ENCODE peak calls at places on chromosomes 11 and 22, in four cellular contexts. I is GM23338, E is H9, J is K562. G is an unnamed sample. For H3K4me1, the result is how much of the 10 kb centered on the place peaks cover.

GRCh38 chr11:115869780-115870431 is 365.7 kb upstream of the CADM1 start:
- DNase-seq in I (peak), E (peak), J (peak), G (no peak)

GRCh38 chr11:11581493-11581880 is 40.3 kb downstream of the GALNT18 start:
- DNase-seq in I (no peak), E (peak), J (no peak), G (no peak)

GRCh38 chr22:19149047-19149883 is 827 bp downstream of the GSC2 start:
- DNase-seq in I (peak), E (peak), J (no peak), G (peak)

GRCh38 chr22:43512279-43512678 is 100.5 kb downstream of the MPPED1 start:
- DNase-seq in I (no peak), E (no peak), J (no peak), G (no peak)

GRCh38 chr11:116742104-116742503 is 30.7 kb downstream of the BUD13 start:
- DNase-seq in I (peak), E (no peak), J (no peak), G (peak)

GRCh38 chr11:71499546-71499945 is 27.5 kb upstream of the KRTAP5-7 start:
- DNase-seq in I (no peak), E (no peak), J (no peak), G (no peak)

GRCh38 chr11:111982019-111982464 is 43.2 kb upstream of the DLAT start:
- DNase-seq in I (peak), E (peak), J (peak), G (peak)

GRCh38 chr11:134519390-134519750 is 107.3 kb upstream of the B3GAT1 start:
- DNase-seq in I (no peak), E (no peak), J (no peak), G (no peak)

GRCh38 chr11:10606536-10607208 is 38.2 kb upstream of the LYVE1 start:
- DNase-seq in I (no peak), E (no peak), J (no peak), G (peak)

GRCh38 chr11:73931039-73931645 is 19.7 kb upstream of the DNAJB13 start:
- DNase-seq in I (peak), E (peak), J (peak), G (peak)

GRCh38 chr22:35863432-35863831 is 145.8 kb downstream of the APOL5 start:
- DNase-seq in I (no peak), E (no peak), J (no peak), G (no peak)

GRCh38 chr11:92596596-92597317 is 372.1 kb downstream of the FAT3 start:
- DNase-seq in I (no peak), E (no peak), J (no peak), G (no peak)

GRCh38 chr22:36160499-36160942 is at the start of gene APOL3:
- DNase-seq in I (no peak), E (no peak), J (no peak), G (peak)

GRCh38 chr11:126403658-126404057 is 48.2 kb downstream of the ST3GAL4 start:
- DNase-seq in I (no peak), E (no peak), J (no peak), G (no peak)

GRCh38 chr22:49148895-49149418 is 678.7 kb downstream of the BRD1 start:
- DNase-seq in I (no peak), E (no peak), J (no peak), G (peak)

GRCh38 chr11:88292156-88292844 is 45.2 kb downstream of the CTSC start:
- DNase-seq in I (no peak), E (no peak), J (no peak), G (peak)

GRCh38 chr11:10716122-10716521 is 22.6 kb upstream of the IRAG1 start:
- DNase-seq in I (no peak), E (no peak), J (no peak), G (no peak)

GRCh38 chr22:23903328-23903971 is 9.3 kb downstream of the MIF start:
- DNase-seq in I (no peak), E (no peak), J (no peak), G (no peak)

GRCh38 chr11:110296226-110297081 is at the start of gene RDX:
- DNase-seq in I (peak), E (peak), J (peak), G (peak)

GRCh38 chr11:64007160-64007628 is 21.0 kb downstream of the OTUB1 start:
- DNase-seq in I (peak), E (peak), J (peak), G (peak)

GRCh38 chr11:57475191-57475590 is 14.9 kb downstream of the RTN4RL2 start:
- DNase-seq in I (no peak), E (no peak), J (no peak), G (peak)

GRCh38 chr22:31952459-31952858 is 8.1 kb downstream of the YWHAH start:
- DNase-seq in I (no peak), E (no peak), J (no peak), G (peak)

GRCh38 chr11:46144741-46145140 is 23.5 kb upstream of the PHF21A start:
- DNase-seq in I (no peak), E (no peak), J (no peak), G (no peak)

GRCh38 chr11:36292311-36292722 is 3.1 kb upstream of the COMMD9 start:
- DNase-seq in I (peak), E (no peak), J (peak), G (no peak)

GRCh38 chr22:35914665-35915476 is 113.8 kb downstream of the RBFOX2 start:
- DNase-seq in I (peak), E (peak), J (peak), G (peak)

GRCh38 chr11:85810871-85811611 is at the start of gene SYTL2:
- DNase-seq in I (peak), E (peak), J (peak), G (peak)

GRCh38 chr11:116857936-116858335 is 20.5 kb upstream of the APOA1 start:
- DNase-seq in I (no peak), E (no peak), J (no peak), G (no peak)

GRCh38 chr11:122697636-122698167 is 42.2 kb downstream of the UBASH3B start:
- DNase-seq in I (no peak), E (no peak), J (no peak), G (no peak)

GRCh38 chr22:40326905-40327735 is 19.2 kb upstream of the ADSL start:
- DNase-seq in I (peak), E (peak), J (no peak), G (no peak)

GRCh38 chr11:61158691-61159381 is 2.4 kb downstream of the VPS37C start:
- DNase-seq in I (no peak), E (no peak), J (no peak), G (peak)

GRCh38 chr11:47551086-47551485 is 1.8 kb downstream of the CELF1 start:
- DNase-seq in I (peak), E (no peak), J (peak), G (peak)
- TF ChIP-seq CTCF in I (peak), E (peak), J (peak), G (peak)

GRCh38 chr11:59114344-59114743 is 7.3 kb downstream of the FAM111B start:
- DNase-seq in I (no peak), E (no peak), J (no peak), G (no peak)

GRCh38 chr11:59106363-59107336 is at the start of gene FAM111B:
- DNase-seq in I (peak), E (peak), J (peak), G (peak)

GRCh38 chr11:59115556-59115955 is 8.5 kb downstream of the FAM111B start:
- DNase-seq in I (no peak), E (no peak), J (no peak), G (no peak)

GRCh38 chr11:59117774-59118173 is 10.7 kb downstream of the FAM111B start:
- DNase-seq in I (no peak), E (no peak), J (no peak), G (no peak)

GRCh38 chr11:59112494-59112893 is 5.5 kb downstream of the FAM111B start:
- DNase-seq in I (no peak), E (no peak), J (no peak), G (no peak)
- H3K4me1 ChIP-seq in I (under half), E (under half), J (under half), G (under half)

GRCh38 chr22:38173156-38173906 is 8.3 kb downstream of the PLA2G6 start:
- DNase-seq in I (no peak), E (no peak), J (no peak), G (no peak)
- H2AFZ ChIP-seq in I (no peak), E (no peak), J (no peak), G (peak)

GRCh38 chr11:14884667-14885273 is 7.3 kb downstream of the CYP2R1 start:
- DNase-seq in I (no peak), E (no peak), J (no peak), G (no peak)
- TF ChIP-seq CTCF in I (no peak), E (no peak), J (no peak), G (no peak)

DNA sequence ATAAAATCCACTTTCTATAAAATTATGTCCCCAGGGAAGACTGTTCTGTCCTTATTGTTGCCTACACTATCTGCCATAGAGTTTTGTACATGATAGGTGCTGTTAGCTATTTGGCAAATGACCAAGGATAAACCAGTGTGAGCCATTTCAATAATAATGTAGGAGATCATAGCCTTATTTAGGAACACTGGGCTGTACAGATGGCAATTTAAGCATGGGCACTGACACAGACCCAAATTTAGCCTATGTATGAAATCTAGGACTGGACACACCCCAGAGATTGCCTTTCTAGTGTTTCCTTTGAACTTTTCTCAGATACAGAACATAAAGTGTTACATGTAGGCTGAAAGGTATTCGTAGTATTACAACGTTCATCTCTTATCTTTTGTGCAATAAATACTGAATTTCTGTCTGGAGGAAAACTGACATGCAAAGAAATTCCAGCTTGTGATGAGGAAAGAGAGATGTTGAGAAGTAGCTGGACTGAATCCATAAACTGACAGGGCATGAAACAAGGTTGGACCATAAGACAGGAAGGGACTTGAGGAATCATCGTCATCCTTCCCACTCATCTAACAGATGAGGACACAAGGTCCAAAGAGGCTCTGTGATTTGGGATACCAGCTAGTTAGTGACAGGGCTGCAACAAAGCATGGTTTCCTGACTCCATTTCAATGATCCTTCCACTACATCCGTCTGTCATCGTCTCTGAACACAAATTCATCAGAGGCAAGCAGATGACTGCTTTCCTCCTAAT is 60.3 kb downstream of the TMPRSS5 start:
- DNase-seq in I (no peak), E (no peak), J (no peak), G (no peak)
- H3K4me1 ChIP-seq in I (under half), E (under half), J (under half), G (under half)

DNA sequence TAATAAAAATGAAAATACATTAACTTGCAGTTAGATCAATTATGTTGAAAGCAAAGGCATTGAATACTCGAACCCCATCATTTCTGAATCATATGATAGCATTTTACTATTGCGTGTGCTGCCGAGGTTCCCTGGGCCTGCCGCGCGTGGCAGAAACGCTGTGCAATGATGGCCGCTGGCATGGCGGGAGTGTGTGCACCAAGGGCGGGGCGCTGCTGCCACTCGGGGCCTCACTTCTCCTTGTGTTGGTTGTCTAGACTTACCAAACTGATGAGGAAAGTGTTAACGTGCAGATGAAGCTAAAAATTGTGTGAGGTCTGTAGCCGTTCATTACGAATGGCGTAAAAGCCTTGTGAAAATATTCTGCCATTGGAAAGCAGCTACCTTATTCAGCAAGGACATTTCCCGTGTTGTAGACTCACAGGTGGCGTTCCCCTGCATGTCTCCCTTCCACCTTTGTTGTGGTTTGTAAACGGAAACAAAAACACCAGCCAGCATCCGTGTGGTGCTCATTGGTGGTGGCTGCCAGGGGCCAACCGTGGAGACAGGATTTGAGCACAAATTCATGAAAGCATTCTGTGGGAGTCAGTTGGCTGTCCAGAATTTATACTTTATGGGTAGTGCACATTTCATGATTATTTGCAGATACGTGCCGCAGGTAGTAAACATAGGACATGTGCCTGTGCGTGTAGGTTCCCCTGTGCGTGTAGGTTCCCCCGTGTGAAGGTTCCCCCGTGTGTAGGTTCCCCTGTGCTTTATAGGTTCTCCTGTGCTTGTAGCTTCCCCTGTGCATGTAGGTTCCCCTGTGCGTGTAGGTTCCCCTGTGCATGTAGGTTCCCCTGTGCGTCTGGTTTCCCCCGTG is 5.9 kb upstream of the GRAMD4 start:
- DNase-seq in I (no peak), E (no peak), J (no peak), G (no peak)
- H2AFZ ChIP-seq in I (no peak), E (no peak), J (no peak), G (no peak)

G was measured in osteoblast.